ENCODE peak calls at places on chromosomes 6 and 20, in five cellular contexts. K is progenitor cell of endocrine pancreas; U is HS-27A; H is transverse colon; Y is naive thymus-derived CD8-positive, alpha-beta T cell. A is an unnamed sample.

GRCh38 chr6:92849636-92850035 is 569.7 kb downstream of the EPHA7 start:
- DNase-seq in K (no peak), U (no peak), H (no peak), Y (no peak), A (peak; percentile 10)

GRCh38 chr20:3473944-3474343 is 3.1 kb downstream of the ATRN start:
- DNase-seq in K (no peak), U (no peak), H (no peak), Y (no peak), A (peak; percentile 40)

GRCh38 chr6:4977468-4977867 is 26.4 kb downstream of the RPP40 start:
- DNase-seq in K (no peak), U (no peak), H (no peak), Y (no peak), A (no peak)

GRCh38 chr6:83247471-83247870 is 54.3 kb downstream of the RWDD2A start:
- DNase-seq in K (no peak), U (no peak), H (no peak), Y (no peak), A (no peak)

GRCh38 chr6:116945809-116946208 is 68.8 kb downstream of the RFX6 start:
- DNase-seq in K (no peak), U (no peak), H (no peak), Y (no peak), A (no peak)

GRCh38 chr6:139647816-139648215 is 273.4 kb upstream of the CITED2 start:
- DNase-seq in K (no peak), U (no peak), H (no peak), Y (no peak), A (no peak)

GRCh38 chr6:107496892-107497684 is 7.2 kb downstream of the SOBP start:
- DNase-seq in K (no peak), U (no peak), H (no peak), Y (no peak), A (no peak)

GRCh38 chr6:35833534-35833933 is 28.4 kb downstream of the LHFPL5 start:
- DNase-seq in K (no peak), U (no peak), H (no peak), Y (no peak), A (no peak)

GRCh38 chr6:142476446-142476845 is 174.6 kb downstream of the ADGRG6 start:
- DNase-seq in K (no peak), U (no peak), H (no peak), Y (no peak), A (no peak)

GRCh38 chr20:16828666-16829305 is 80.6 kb downstream of the OTOR start:
- DNase-seq in K (no peak), U (no peak), H (no peak), Y (no peak), A (no peak)

GRCh38 chr20:12977634-12978394 is 31.0 kb upstream of the SPTLC3 start:
- DNase-seq in K (no peak), U (no peak), H (no peak), Y (no peak), A (no peak)

GRCh38 chr20:63315240-63315981 is 22.4 kb downstream of the COL20A1 start:
- DNase-seq in K (no peak), U (no peak), H (no peak), Y (no peak), A (no peak)

GRCh38 chr20:47438464-47439381 is 63.0 kb upstream of the NCOA3 start:
- DNase-seq in K (no peak), U (no peak), H (peak; percentile 30), Y (no peak), A (peak; percentile 5)

GRCh38 chr6:93568169-93568568 is 148.8 kb upstream of the EPHA7 start:
- DNase-seq in K (no peak), U (no peak), H (no peak), Y (no peak), A (no peak)

GRCh38 chr6:40520683-40521082 is 66.5 kb downstream of the LRFN2 start:
- DNase-seq in K (no peak), U (no peak), H (no peak), Y (no peak), A (peak; percentile 38)

GRCh38 chr6:63804381-63804956 is 168.9 kb downstream of the PHF3 start:
- DNase-seq in K (no peak), U (peak; percentile 58), H (no peak), Y (no peak), A (no peak)

GRCh38 chr6:151551223-151551857 is 57.5 kb downstream of the CCDC170 start:
- DNase-seq in K (no peak), U (no peak), H (no peak), Y (no peak), A (no peak)

GRCh38 chr20:55160022-55160421 is 684.6 kb downstream of the DOK5 start:
- DNase-seq in K (no peak), U (no peak), H (no peak), Y (no peak), A (no peak)

GRCh38 chr20:53579581-53580375 is 13.9 kb downstream of the ZNF217 start:
- DNase-seq in K (no peak), U (no peak), H (peak; percentile 38), Y (no peak), A (peak; percentile 76)

GRCh38 chr20:64242797-64243475 is 12.6 kb upstream of the PCMTD2 start:
- DNase-seq in K (no peak), U (no peak), H (no peak), Y (no peak), A (no peak)

GRCh38 chr6:140027239-140027638 is 652.8 kb upstream of the CITED2 start:
- DNase-seq in K (no peak), U (no peak), H (no peak), Y (no peak), A (no peak)

GRCh38 chr6:30508890-30509736 is 19.8 kb downstream of the HLA-E start:
- DNase-seq in K (no peak), U (no peak), H (no peak), Y (no peak), A (peak; percentile 62)

GRCh38 chr6:91653954-91654843 is 1067.3 kb upstream of the MAP3K7 start:
- DNase-seq in K (no peak), U (no peak), H (no peak), Y (no peak), A (no peak)

GRCh38 chr6:5081182-5081581 is 4.0 kb upstream of the PPP1R3G start:
- DNase-seq in K (no peak), U (no peak), H (no peak), Y (no peak), A (no peak)

GRCh38 chr20:53839423-53840176 is 230.8 kb downstream of the BCAS1 start:
- DNase-seq in K (no peak), U (no peak), H (peak; percentile 81), Y (peak; percentile 72), A (peak; percentile 75)

GRCh38 chr6:16338577-16339262 is 100.3 kb downstream of the GMPR start:
- DNase-seq in K (no peak), U (peak; percentile 97), H (peak; percentile 62), Y (no peak), A (no peak)